ENCODE peak calls at places on chromosome 15, in ten cellular contexts. K is stimulated activated CD4-positive, alpha-beta T cell treated with anti-CD3 and anti-CD28 coated beads, Interleukin-1b, Interleukin-23, amount 100 ng/mL, for 48 hours; Z is endothelial cell of umbilical vein; L is CD8-positive, alpha-beta T cell; Q is NCI-H1694 treated with DMSO at 0.1 percent for 48 hours; F is SK-N-DZ; H is colonic mucosa; O is skeletal muscle cell; V is activated effector memory CD4-positive, alpha-beta T cell treated with anti-CD3 and anti-CD28 coated beads, Interleukin-2, amount 50 U/mL, for 16 hours; M is HT1080. X is an unnamed sample.

GRCh38 chr15:68213991-68214837 is 9.1 kb upstream of the CALML4 start:
- DNase-seq in O (no peak), L (no peak), Z (no peak), M (no peak), F (no peak), Q (no peak), H (no peak), V (peak), K (no peak), X (no peak)

GRCh38 chr15:60745469-60745971 is 266.6 kb upstream of the ICE2 start:
- DNase-seq in F (no peak), H (peak), Q (no peak), V (no peak), K (no peak), L (no peak), O (no peak), M (no peak), Z (no peak), X (no peak)

GRCh38 chr15:74006774-74007639 is 12.5 kb downstream of the PML start:
- DNase-seq in L (no peak), V (no peak), M (no peak), H (no peak), Z (no peak), F (no peak), K (no peak), Q (no peak), O (no peak), X (no peak)

GRCh38 chr15:100779331-100780207 is 100.1 kb upstream of the ALDH1A3 start:
- DNase-seq in Z (no peak), O (no peak), V (peak), L (no peak), Q (no peak), H (peak), F (no peak), M (no peak), K (no peak), X (no peak)

GRCh38 chr15:100123611-100124010 is 218.2 kb downstream of the ADAMTS17 start:
- DNase-seq in Z (no peak), F (no peak), L (no peak), K (no peak), O (no peak), V (peak), Q (no peak), H (no peak), M (peak), X (no peak)

GRCh38 chr15:52805351-52806283 is 15.5 kb upstream of the ONECUT1 start:
- DNase-seq in F (peak), M (no peak), Q (no peak), Z (no peak), V (no peak), H (no peak), K (no peak), L (no peak), O (no peak), X (no peak)

GRCh38 chr15:55532944-55533343 is 24.9 kb upstream of the DNAAF4 start:
- DNase-seq in V (no peak), O (no peak), F (no peak), K (no peak), M (no peak), L (no peak), Z (no peak), Q (no peak), H (no peak), X (no peak)

GRCh38 chr15:100614336-100614735 is 11.9 kb downstream of the ASB7 start:
- DNase-seq in Q (no peak), M (no peak), V (no peak), K (no peak), F (no peak), O (no peak), Z (no peak), H (no peak), L (no peak), X (no peak)

GRCh38 chr15:50143255-50143860 is 24.3 kb upstream of the ATP8B4 start:
- DNase-seq in Z (no peak), K (no peak), M (no peak), H (no peak), O (no peak), F (no peak), L (no peak), V (no peak), Q (no peak), X (no peak)

GRCh38 chr15:78449220-78449999 is 11.4 kb downstream of the IREB2 start:
- DNase-seq in K (no peak), H (no peak), Q (peak), F (no peak), L (no peak), V (no peak), M (no peak), O (no peak), Z (no peak), X (no peak)

GRCh38 chr15:92667291-92667904 is 11.8 kb upstream of the FAM174B start:
- DNase-seq in F (no peak), Q (peak), M (no peak), H (peak), V (no peak), O (no peak), L (no peak), Z (no peak), K (no peak), X (peak)

GRCh38 chr15:101120473-101120872 is 131.4 kb downstream of the CHSY1 start:
- DNase-seq in O (no peak), F (no peak), H (no peak), V (no peak), Z (no peak), L (no peak), M (no peak), Q (no peak), K (no peak), X (no peak)

GRCh38 chr15:77487479-77487861 is 66.8 kb downstream of the HMG20A start:
- DNase-seq in Q (peak), K (no peak), V (no peak), Z (peak), F (no peak), M (no peak), H (no peak), O (no peak), L (no peak), X (peak)

GRCh38 chr15:89912674-89913396 is at the start of gene ARPIN:
- DNase-seq in O (no peak), Z (peak), K (no peak), V (no peak), L (no peak), Q (no peak), M (peak), F (peak), H (peak), X (peak)

GRCh38 chr15:43513550-43513949 is 3.9 kb upstream of the MAP1A start:
- DNase-seq in K (no peak), F (no peak), M (no peak), Z (no peak), L (no peak), O (no peak), V (no peak), Q (no peak), H (no peak), X (no peak)

GRCh38 chr15:50627351-50628055 is 59.1 kb downstream of the TRPM7 start:
- DNase-seq in K (no peak), H (no peak), O (no peak), Z (no peak), M (peak), F (no peak), V (no peak), L (no peak), Q (no peak), X (no peak)

GRCh38 chr15:61700803-61701202 is 359.4 kb downstream of the VPS13C start:
- DNase-seq in K (no peak), H (no peak), Z (no peak), F (no peak), M (no peak), L (no peak), O (no peak), V (no peak), Q (no peak), X (no peak)

GRCh38 chr15:82709421-82710207 is at the start of gene AP3B2:
- DNase-seq in Z (peak), O (peak), K (peak), Q (peak), F (peak), H (peak), L (peak), V (peak), M (peak), X (peak)

GRCh38 chr15:65032823-65033537 is 3.5 kb upstream of the MTFMT start:
- DNase-seq in F (peak), M (peak), V (peak), K (peak), Z (peak), H (peak), O (no peak), L (no peak), Q (peak), X (peak)

GRCh38 chr15:73485372-73485771 is 42.4 kb downstream of the REC114 start:
- DNase-seq in Q (no peak), L (no peak), K (no peak), M (no peak), Z (no peak), O (no peak), H (no peak), V (no peak), F (no peak), X (peak)

GRCh38 chr15:90083419-90083818 is 18.8 kb downstream of the IDH2 start:
- DNase-seq in H (no peak), Z (no peak), L (no peak), V (no peak), O (no peak), M (no peak), Q (no peak), F (no peak), K (no peak), X (no peak)

GRCh38 chr15:76062282-76062681 is 2.5 kb downstream of the TMEM266 start:
- DNase-seq in M (no peak), Z (no peak), V (no peak), Q (no peak), L (no peak), H (no peak), O (no peak), F (no peak), K (no peak), X (no peak)

GRCh38 chr15:46365612-46366011 is 730.8 kb downstream of the SQOR start:
- DNase-seq in Z (no peak), H (no peak), M (peak), L (no peak), K (no peak), Q (peak), O (peak), F (no peak), V (no peak), X (no peak)

GRCh38 chr15:32936283-32936918 is 218.6 kb downstream of the GREM1 start:
- DNase-seq in K (no peak), O (no peak), V (no peak), M (peak), Q (no peak), L (no peak), H (no peak), Z (peak), F (no peak), X (peak)

GRCh38 chr15:79332824-79333510 is 22.1 kb downstream of the TMED3 start:
- DNase-seq in K (no peak), L (no peak), Q (no peak), M (no peak), Z (no peak), O (no peak), V (no peak), F (no peak), H (no peak), X (no peak)

GRCh38 chr15:99371180-99372103 is 120.2 kb downstream of the LRRC28 start:
- DNase-seq in M (no peak), Z (peak), K (no peak), L (no peak), O (no peak), V (no peak), F (no peak), Q (no peak), H (no peak), X (no peak)

GRCh38 chr15:62568702-62569101 is 403.6 kb upstream of the C2CD4B start:
- DNase-seq in L (no peak), Z (no peak), V (no peak), M (no peak), H (no peak), O (no peak), Q (no peak), K (no peak), F (no peak), X (no peak)

GRCh38 chr15:47742334-47742733 is 25.0 kb downstream of the SEMA6D start:
- DNase-seq in Q (no peak), M (no peak), K (no peak), H (no peak), Z (no peak), F (no peak), V (no peak), L (no peak), O (no peak), X (no peak)

GRCh38 chr15:44130778-44131177 is 64.3 kb downstream of the FRMD5 start:
- DNase-seq in K (no peak), Q (no peak), H (no peak), O (no peak), L (no peak), Z (no peak), V (no peak), F (no peak), M (no peak), X (no peak)

GRCh38 chr15:59321000-59321689 is 51.5 kb downstream of the MYO1E start:
- DNase-seq in F (no peak), K (no peak), M (no peak), Q (no peak), Z (no peak), H (no peak), O (no peak), L (no peak), V (no peak), X (no peak)

GRCh38 chr15:67048281-67049279 is 16.8 kb upstream of the SMAD3 start:
- DNase-seq in Z (peak), M (peak), V (no peak), L (no peak), H (peak), F (no peak), O (peak), K (no peak), Q (no peak), X (peak)

GRCh38 chr15:31740203-31740602 is 290.1 kb upstream of the CHRNA7 start:
- DNase-seq in O (peak), F (peak), V (no peak), H (no peak), M (peak), Q (peak), Z (no peak), K (no peak), L (no peak), X (peak)

GRCh38 chr15:98954411-98954810 is 53.2 kb downstream of the PGPEP1L start:
- DNase-seq in L (no peak), O (peak), M (no peak), K (no peak), H (peak), Q (no peak), F (no peak), V (no peak), Z (no peak), X (no peak)

GRCh38 chr15:49847436-49847835 is 226.6 kb downstream of the DTWD1 start:
- DNase-seq in K (no peak), H (no peak), F (no peak), O (peak), M (no peak), Z (no peak), Q (no peak), V (no peak), L (no peak), X (no peak)

GRCh38 chr15:78234515-78235040 is at the start of gene ACSBG1:
- DNase-seq in K (no peak), H (no peak), O (no peak), L (no peak), V (no peak), Q (no peak), F (no peak), M (no peak), Z (no peak), X (no peak)

GRCh38 chr15:77568960-77569646 is 63.6 kb downstream of the LINGO1 start:
- DNase-seq in L (no peak), O (no peak), Q (no peak), H (no peak), V (no peak), Z (no peak), F (no peak), M (no peak), K (no peak), X (peak)

GRCh38 chr15:61794276-61794675 is 266.0 kb downstream of the VPS13C start:
- DNase-seq in H (no peak), Q (no peak), O (no peak), Z (no peak), F (no peak), V (no peak), L (no peak), K (no peak), M (no peak), X (no peak)

GRCh38 chr15:90002428-90002844 is 1.3 kb downstream of the ZNF710 start:
- DNase-seq in F (peak), Q (no peak), Z (peak), M (peak), V (peak), L (no peak), K (peak), O (no peak), H (no peak), X (peak)

GRCh38 chr15:67199881-67200763 is 54.3 kb downstream of the AAGAB start:
- DNase-seq in Q (no peak), Z (no peak), H (no peak), O (no peak), F (no peak), K (no peak), L (no peak), V (no peak), M (no peak), X (no peak)

X was measured in NCI-H82.